ENCODE peak calls at places on chromosomes 13 and 19, in eight cellular contexts. N, V, E, D, M, B, K and X are unnamed samples.

GRCh38 chr19:45496349-45496953 is 396 bp downstream of the RTN2 start:
- DNase-seq in K (no peak), D (peak; percentile 80), E (peak; percentile 74), B (peak; percentile 75), M (no peak), N (peak; percentile 82), V (no peak), X (no peak)

GRCh38 chr13:94433055-94433947 is 46.2 kb downstream of the DCT start:
- DNase-seq in N (peak; percentile 41), V (no peak), B (no peak), K (no peak), E (peak; percentile 33), D (no peak), M (no peak), X (no peak)

GRCh38 chr13:23865065-23865464 is 24.1 kb downstream of the MIPEP start:
- DNase-seq in M (no peak), E (no peak), K (no peak), B (no peak), N (no peak), D (no peak), V (no peak), X (no peak)

GRCh38 chr19:418761-419632 is 10.1 kb upstream of the C2CD4C start:
- DNase-seq in M (no peak), K (no peak), B (peak; percentile 12), E (peak; percentile 46), D (no peak), V (no peak), N (no peak), X (no peak)

GRCh38 chr19:2333807-2334211 is 5.3 kb downstream of the SPPL2B start:
- DNase-seq in N (no peak), D (no peak), V (no peak), E (no peak), M (no peak), B (peak; percentile 33), K (no peak), X (no peak)

GRCh38 chr13:41816057-41816456 is 144.9 kb downstream of the VWA8 start:
- DNase-seq in M (no peak), K (no peak), B (no peak), V (no peak), N (no peak), D (no peak), E (no peak), X (no peak)

GRCh38 chr19:14434543-14435319 is 1.6 kb downstream of the PKN1 start:
- DNase-seq in V (no peak), E (peak; percentile 77), D (no peak), K (no peak), B (no peak), M (peak; percentile 86), N (no peak), X (no peak)

GRCh38 chr19:39060130-39060529 is 24.0 kb upstream of the ACP7 start:
- DNase-seq in B (no peak), K (no peak), N (no peak), D (no peak), V (no peak), E (no peak), M (no peak), X (no peak)

GRCh38 chr19:47323872-47324271 is 8.1 kb upstream of the C5AR2 start:
- DNase-seq in V (no peak), K (no peak), D (no peak), B (no peak), E (no peak), M (no peak), N (no peak), X (no peak)

GRCh38 chr19:3899531-3900294 is 19.2 kb downstream of the ATCAY start:
- DNase-seq in D (no peak), B (no peak), K (no peak), E (no peak), M (peak; percentile 15), N (no peak), V (no peak), X (no peak)

GRCh38 chr19:35294859-35295258 is 2.9 kb downstream of the MAG start:
- DNase-seq in B (no peak), K (no peak), M (no peak), N (no peak), D (no peak), V (no peak), E (no peak), X (no peak)

GRCh38 chr13:31674056-31674455 is 65.3 kb upstream of the RXFP2 start:
- DNase-seq in V (no peak), K (no peak), E (no peak), N (no peak), B (no peak), M (no peak), D (no peak), X (no peak)

GRCh38 chr19:16032509-16033135 is 43.7 kb upstream of the TPM4 start:
- DNase-seq in K (no peak), V (no peak), N (no peak), D (no peak), M (no peak), B (no peak), E (no peak), X (no peak)

GRCh38 chr19:48991823-48992570 is 1.1 kb downstream of the GYS1 start:
- DNase-seq in N (peak; percentile 51), V (no peak), D (peak; percentile 65), E (peak; percentile 77), B (no peak), K (no peak), M (peak; percentile 83), X (no peak)

GRCh38 chr19:51788936-51789795 is 5.8 kb upstream of the FPR3 start:
- DNase-seq in B (no peak), V (no peak), N (no peak), D (no peak), K (no peak), E (no peak), M (peak; percentile 80), X (no peak)

GRCh38 chr13:113796948-113797676 is 38.1 kb downstream of the TMEM255B start:
- DNase-seq in V (no peak), K (no peak), D (no peak), N (no peak), B (no peak), E (peak; percentile 47), M (no peak), X (no peak)

GRCh38 chr13:111639994-111640393 is 319.6 kb downstream of the TEX29 start:
- DNase-seq in N (peak; percentile 21), K (no peak), E (peak; percentile 79), B (no peak), D (no peak), M (peak; percentile 2), V (no peak), X (no peak)

GRCh38 chr13:94707400-94708021 is 4.8 kb downstream of the SOX21 start:
- DNase-seq in K (no peak), V (no peak), B (peak; percentile 47), N (peak; percentile 77), M (no peak), E (no peak), D (no peak), X (no peak)

GRCh38 chr19:28705008-28705407 is 507.9 kb downstream of the UQCRFS1 start:
- DNase-seq in M (peak; percentile 28), K (no peak), D (no peak), N (no peak), B (no peak), E (no peak), V (no peak), X (peak; percentile 27)